ENCODE peak calls at places on chromosome X, in ten cellular contexts. One of them, this sample, is unnamed.

GRCh38 chrX:27964432-27964831 is 16.8 kb downstream of the DCAF8L1 start:
- DNase-seq in M059J: no peak
- DNase-seq in SJCRH30: no peak
- DNase-seq in HFF-Myc: no peak
- DNase-seq in activated CD8-positive, alpha-beta memory T cell treated with anti-CD3 and anti-CD28 coated beads for 4 hours: no peak
- DNase-seq in HFFc6: no peak
- DNase-seq in esophagus squamous epithelium: no peak
- DNase-seq in islet precursor cell: no peak
- DNase-seq in ACHN: peak
- DNase-seq in skeletal muscle cell: no peak
- DNase-seq in this sample: no peak

GRCh38 chrX:118520206-118520857 is 24.7 kb downstream of the DOCK11 start:
- DNase-seq in HFFc6: peak
- DNase-seq in esophagus squamous epithelium: no peak
- DNase-seq in ACHN: no peak
- DNase-seq in M059J: peak
- DNase-seq in islet precursor cell: no peak
- DNase-seq in skeletal muscle cell: peak
- DNase-seq in SJCRH30: no peak
- DNase-seq in activated CD8-positive, alpha-beta memory T cell treated with anti-CD3 and anti-CD28 coated beads for 4 hours: no peak
- DNase-seq in HFF-Myc: no peak
- DNase-seq in this sample: no peak

GRCh38 chrX:110201799-110202198 is 116.1 kb downstream of the AMMECR1 start:
- DNase-seq in esophagus squamous epithelium: no peak
- DNase-seq in SJCRH30: no peak
- DNase-seq in islet precursor cell: no peak
- DNase-seq in skeletal muscle cell: no peak
- DNase-seq in ACHN: no peak
- DNase-seq in M059J: peak
- DNase-seq in activated CD8-positive, alpha-beta memory T cell treated with anti-CD3 and anti-CD28 coated beads for 4 hours: no peak
- DNase-seq in HFFc6: no peak
- DNase-seq in HFF-Myc: no peak
- DNase-seq in this sample: no peak

GRCh38 chrX:29911673-29912072 is 303.7 kb upstream of the MAGEB2 start:
- DNase-seq in M059J: no peak
- DNase-seq in HFF-Myc: no peak
- DNase-seq in activated CD8-positive, alpha-beta memory T cell treated with anti-CD3 and anti-CD28 coated beads for 4 hours: no peak
- DNase-seq in HFFc6: no peak
- DNase-seq in ACHN: no peak
- DNase-seq in SJCRH30: no peak
- DNase-seq in esophagus squamous epithelium: no peak
- DNase-seq in skeletal muscle cell: no peak
- DNase-seq in islet precursor cell: no peak
- DNase-seq in this sample: no peak

GRCh38 chrX:139120760-139121159 is 409.2 kb upstream of the FGF13 start:
- DNase-seq in ACHN: no peak
- DNase-seq in islet precursor cell: no peak
- DNase-seq in HFF-Myc: no peak
- DNase-seq in M059J: peak
- DNase-seq in esophagus squamous epithelium: no peak
- DNase-seq in activated CD8-positive, alpha-beta memory T cell treated with anti-CD3 and anti-CD28 coated beads for 4 hours: no peak
- DNase-seq in skeletal muscle cell: no peak
- DNase-seq in SJCRH30: no peak
- DNase-seq in HFFc6: no peak
- DNase-seq in this sample: no peak

GRCh38 chrX:148582353-148582752 is 81.9 kb downstream of the AFF2 start:
- DNase-seq in SJCRH30: no peak
- DNase-seq in islet precursor cell: no peak
- DNase-seq in M059J: no peak
- DNase-seq in activated CD8-positive, alpha-beta memory T cell treated with anti-CD3 and anti-CD28 coated beads for 4 hours: no peak
- DNase-seq in ACHN: no peak
- DNase-seq in HFF-Myc: no peak
- DNase-seq in skeletal muscle cell: no peak
- DNase-seq in HFFc6: no peak
- DNase-seq in esophagus squamous epithelium: no peak
- DNase-seq in this sample: no peak

GRCh38 chrX:46595084-46595483 is 21.5 kb downstream of the CHST7 start:
- DNase-seq in HFF-Myc: no peak
- DNase-seq in M059J: no peak
- DNase-seq in activated CD8-positive, alpha-beta memory T cell treated with anti-CD3 and anti-CD28 coated beads for 4 hours: no peak
- DNase-seq in esophagus squamous epithelium: no peak
- DNase-seq in islet precursor cell: no peak
- DNase-seq in skeletal muscle cell: no peak
- DNase-seq in SJCRH30: no peak
- DNase-seq in HFFc6: no peak
- DNase-seq in ACHN: no peak
- DNase-seq in this sample: no peak

GRCh38 chrX:928606-929005 is 283.8 kb downstream of the CRLF2 start:
- DNase-seq in SJCRH30: no peak
- DNase-seq in HFFc6: no peak
- DNase-seq in skeletal muscle cell: no peak
- DNase-seq in ACHN: no peak
- DNase-seq in M059J: no peak
- DNase-seq in HFF-Myc: no peak
- DNase-seq in islet precursor cell: no peak
- DNase-seq in activated CD8-positive, alpha-beta memory T cell treated with anti-CD3 and anti-CD28 coated beads for 4 hours: no peak
- DNase-seq in esophagus squamous epithelium: no peak
- DNase-seq in this sample: no peak

GRCh38 chrX:38831949-38832348 is 30.7 kb downstream of the MID1IP1 start:
- DNase-seq in esophagus squamous epithelium: no peak
- DNase-seq in M059J: no peak
- DNase-seq in HFF-Myc: no peak
- DNase-seq in SJCRH30: no peak
- DNase-seq in skeletal muscle cell: no peak
- DNase-seq in activated CD8-positive, alpha-beta memory T cell treated with anti-CD3 and anti-CD28 coated beads for 4 hours: no peak
- DNase-seq in islet precursor cell: no peak
- DNase-seq in ACHN: no peak
- DNase-seq in HFFc6: no peak
- DNase-seq in this sample: no peak

GRCh38 chrX:132463411-132463810 is 25.4 kb downstream of the MBNL3 start:
- DNase-seq in activated CD8-positive, alpha-beta memory T cell treated with anti-CD3 and anti-CD28 coated beads for 4 hours: no peak
- DNase-seq in ACHN: no peak
- DNase-seq in HFFc6: no peak
- DNase-seq in esophagus squamous epithelium: no peak
- DNase-seq in islet precursor cell: no peak
- DNase-seq in M059J: no peak
- DNase-seq in skeletal muscle cell: no peak
- DNase-seq in SJCRH30: peak
- DNase-seq in HFF-Myc: no peak
- DNase-seq in this sample: no peak

GRCh38 chrX:9862525-9862924 is 76.3 kb downstream of the SHROOM2 start:
- DNase-seq in M059J: no peak
- DNase-seq in HFFc6: no peak
- DNase-seq in esophagus squamous epithelium: no peak
- DNase-seq in activated CD8-positive, alpha-beta memory T cell treated with anti-CD3 and anti-CD28 coated beads for 4 hours: no peak
- DNase-seq in islet precursor cell: no peak
- DNase-seq in ACHN: no peak
- DNase-seq in SJCRH30: no peak
- DNase-seq in skeletal muscle cell: no peak
- DNase-seq in HFF-Myc: no peak
- DNase-seq in this sample: no peak

GRCh38 chrX:110786486-110786885 is 9.1 kb downstream of the CHRDL1 start:
- DNase-seq in ACHN: peak
- DNase-seq in HFF-Myc: no peak
- DNase-seq in skeletal muscle cell: peak
- DNase-seq in esophagus squamous epithelium: no peak
- DNase-seq in islet precursor cell: no peak
- DNase-seq in SJCRH30: no peak
- DNase-seq in activated CD8-positive, alpha-beta memory T cell treated with anti-CD3 and anti-CD28 coated beads for 4 hours: no peak
- DNase-seq in M059J: peak
- DNase-seq in HFFc6: peak
- DNase-seq in this sample: no peak

GRCh38 chrX:106898462-106898861 is 4.7 kb downstream of the RIPPLY1 start:
- DNase-seq in islet precursor cell: no peak
- DNase-seq in activated CD8-positive, alpha-beta memory T cell treated with anti-CD3 and anti-CD28 coated beads for 4 hours: no peak
- DNase-seq in skeletal muscle cell: no peak
- DNase-seq in ACHN: peak
- DNase-seq in SJCRH30: no peak
- DNase-seq in M059J: peak
- DNase-seq in HFFc6: peak
- DNase-seq in HFF-Myc: peak
- DNase-seq in esophagus squamous epithelium: no peak
- DNase-seq in this sample: no peak

GRCh38 chrX:139203681-139204575 is 326.6 kb upstream of the F9 start:
- DNase-seq in esophagus squamous epithelium: no peak
- DNase-seq in SJCRH30: no peak
- DNase-seq in islet precursor cell: peak
- DNase-seq in HFFc6: no peak
- DNase-seq in activated CD8-positive, alpha-beta memory T cell treated with anti-CD3 and anti-CD28 coated beads for 4 hours: no peak
- DNase-seq in skeletal muscle cell: no peak
- DNase-seq in HFF-Myc: no peak
- DNase-seq in M059J: peak
- DNase-seq in ACHN: no peak
- DNase-seq in this sample: no peak

GRCh38 chrX:110310896-110311295 is 7.0 kb downstream of the AMMECR1 start:
- DNase-seq in activated CD8-positive, alpha-beta memory T cell treated with anti-CD3 and anti-CD28 coated beads for 4 hours: peak
- DNase-seq in ACHN: no peak
- DNase-seq in HFFc6: no peak
- DNase-seq in M059J: no peak
- DNase-seq in HFF-Myc: no peak
- DNase-seq in skeletal muscle cell: no peak
- DNase-seq in islet precursor cell: no peak
- DNase-seq in SJCRH30: no peak
- DNase-seq in esophagus squamous epithelium: no peak
- DNase-seq in this sample: no peak

GRCh38 chrX:71103110-71103983 is 3.2 kb downstream of the CXorf65 start:
- DNase-seq in esophagus squamous epithelium: no peak
- DNase-seq in islet precursor cell: peak
- DNase-seq in SJCRH30: peak
- DNase-seq in HFFc6: no peak
- DNase-seq in ACHN: no peak
- DNase-seq in activated CD8-positive, alpha-beta memory T cell treated with anti-CD3 and anti-CD28 coated beads for 4 hours: peak
- DNase-seq in M059J: no peak
- DNase-seq in HFF-Myc: no peak
- DNase-seq in skeletal muscle cell: no peak
- DNase-seq in this sample: peak

This sample was measured in H9.